ENCODE peak calls at places on chromosomes 1 and 21, in six cellular contexts. T, R, U, N, I and Z are unnamed samples.
A peak's percentile ranks its signal among the peaks of the same experiment; 100 is the strongest.

GRCh38 chr1:181105134-181106021 is 16.9 kb downstream of the IER5 start:
- DNase-seq in U (peak; percentile 94), N (peak; percentile 97), R (peak; percentile 90), I (peak; percentile 83), T (peak; percentile 94), Z (peak; percentile 59)

GRCh38 chr1:31811605-31812004 is 4.2 kb downstream of the SPOCD1 start:
- DNase-seq in I (no peak), N (no peak), R (no peak), U (no peak), T (no peak), Z (no peak)

GRCh38 chr1:58746757-58747156 is 37.1 kb downstream of the JUN start:
- DNase-seq in T (no peak), U (no peak), R (no peak), I (no peak), N (no peak), Z (no peak)

GRCh38 chr1:2110191-2110737 is 60.1 kb downstream of the PRKCZ start:
- DNase-seq in T (no peak), I (no peak), U (no peak), R (no peak), N (no peak), Z (no peak)

GRCh38 chr1:170583186-170583585 is 51.2 kb downstream of the GORAB start:
- DNase-seq in R (no peak), U (no peak), I (no peak), T (no peak), N (no peak), Z (no peak)

GRCh38 chr1:25572708-25573590 is 29.5 kb downstream of the LDLRAP1 start:
- DNase-seq in N (peak; percentile 62), U (peak; percentile 78), R (peak; percentile 56), T (no peak), I (no peak), Z (no peak)

GRCh38 chr1:67118191-67118590 is 16.6 kb downstream of the C1orf141 start:
- DNase-seq in I (no peak), U (no peak), N (no peak), R (no peak), T (no peak), Z (no peak)

GRCh38 chr1:7869136-7869905 is 16.5 kb upstream of the UTS2 start:
- DNase-seq in I (no peak), R (no peak), T (no peak), N (no peak), U (no peak), Z (no peak)

GRCh38 chr1:7482077-7482476 is 289.0 kb upstream of the VAMP3 start:
- DNase-seq in N (no peak), T (no peak), U (no peak), I (no peak), R (no peak), Z (no peak)

GRCh38 chr1:37038079-37038702 is 3.9 kb upstream of the GRIK3 start:
- DNase-seq in U (no peak), I (no peak), T (no peak), N (peak; percentile 94), R (no peak), Z (no peak)

GRCh38 chr1:10973552-10973951 is 38.9 kb upstream of the TARDBP start:
- DNase-seq in R (no peak), N (no peak), I (no peak), T (no peak), U (no peak), Z (no peak)

GRCh38 chr1:184595609-184596008 is 159.0 kb downstream of the EDEM3 start:
- DNase-seq in T (no peak), R (no peak), U (no peak), I (no peak), N (no peak), Z (no peak)

GRCh38 chr21:46122241-46122671 is 24.3 kb downstream of the COL6A2 start:
- DNase-seq in U (no peak), N (no peak), I (no peak), T (peak; percentile 1), R (no peak), Z (no peak)

GRCh38 chr1:32470991-32471694 is 6.3 kb downstream of the ZBTB8B start:
- DNase-seq in T (no peak), U (peak; percentile 41), N (no peak), I (no peak), R (no peak), Z (no peak)

GRCh38 chr1:204685236-204686006 is at the start of gene LRRN2:
- DNase-seq in R (no peak), I (no peak), N (peak; percentile 50), U (no peak), T (no peak), Z (no peak)

GRCh38 chr1:234532511-234532922 is 53.5 kb upstream of the TARBP1 start:
- DNase-seq in N (no peak), T (no peak), R (no peak), I (no peak), U (no peak), Z (no peak)

GRCh38 chr1:92210701-92211100 is 7.0 kb upstream of the C1orf146 start:
- DNase-seq in U (no peak), T (no peak), N (no peak), I (no peak), R (no peak), Z (no peak)

GRCh38 chr1:19622204-19622603 is 21.9 kb upstream of the NBL1 start:
- DNase-seq in R (no peak), N (no peak), I (no peak), T (no peak), U (no peak), Z (no peak)

GRCh38 chr1:173420330-173420806 is 56.8 kb upstream of the PRDX6 start:
- DNase-seq in U (no peak), T (peak; percentile 25), R (peak; percentile 68), I (no peak), N (peak; percentile 87), Z (peak; percentile 75)

GRCh38 chr1:101738475-101738874 is 258.3 kb downstream of the OLFM3 start:
- DNase-seq in N (no peak), I (no peak), T (no peak), R (no peak), U (no peak), Z (no peak)

GRCh38 chr1:209829716-209830115 is 1.9 kb downstream of the UTP25 start:
- DNase-seq in N (no peak), U (no peak), R (no peak), I (no peak), T (no peak), Z (no peak)

GRCh38 chr1:166129006-166129405 is 37.8 kb downstream of the FAM78B start:
- DNase-seq in I (no peak), U (no peak), N (no peak), T (no peak), R (no peak), Z (no peak)

GRCh38 chr1:47508900-47509488 is 71.2 kb downstream of the FOXD2 start:
- DNase-seq in U (no peak), N (no peak), T (no peak), R (no peak), I (no peak), Z (no peak)

GRCh38 chr1:245370175-245370825 is 215.5 kb downstream of the KIF26B start:
- DNase-seq in T (no peak), I (no peak), R (no peak), U (no peak), N (no peak), Z (no peak)

GRCh38 chr1:110150330-110151174 is at the start of gene SLC6A17:
- DNase-seq in T (no peak), R (peak; percentile 33), N (peak; percentile 67), U (no peak), I (peak; percentile 41), Z (no peak)

GRCh38 chr1:236489710-236490377 is 33.9 kb upstream of the LGALS8 start:
- DNase-seq in T (no peak), U (peak; percentile 64), N (peak; percentile 81), R (no peak), I (no peak), Z (no peak)

GRCh38 chr1:151728151-151728711 is 6.9 kb downstream of the RIIAD1 start:
- DNase-seq in R (no peak), N (no peak), I (no peak), U (no peak), T (no peak), Z (no peak)

GRCh38 chr1:245304698-245305097 is 149.9 kb downstream of the KIF26B start:
- DNase-seq in I (no peak), U (no peak), T (no peak), N (no peak), R (no peak), Z (no peak)

GRCh38 chr1:17909634-17910033 is 154.5 kb downstream of the ACTL8 start:
- DNase-seq in R (no peak), I (no peak), T (no peak), N (no peak), U (no peak), Z (no peak)

GRCh38 chr1:67323087-67323486 is 15.4 kb downstream of the IL12RB2 start:
- DNase-seq in T (no peak), R (no peak), N (no peak), U (no peak), I (no peak), Z (no peak)

GRCh38 chr1:231591466-231591865 is 35.1 kb upstream of the DISC1 start:
- DNase-seq in U (no peak), I (no peak), N (no peak), R (no peak), T (no peak), Z (no peak)